ENCODE peak calls at places on chromosome 13, in ten cellular contexts. A is IMR-90, D is astrocyte, L is heart left ventricle, V is thoracic aorta, Q is heart right ventricle, P is AG04450, F is WERI-Rb-1, O is lung, E is fibroblast of pulmonary artery. B is an unnamed sample.
A peak's percentile ranks its signal among the peaks of the same experiment; 100 is the strongest.

GRCh38 chr13:34300559-34300958 is 482.6 kb downstream of the RFC3 start:
- DNase-seq in A (no peak), D (peak; percentile 41), L (no peak), V (no peak), Q (no peak), P (no peak), F (no peak), O (no peak), E (no peak), B (no peak)

GRCh38 chr13:83352391-83352790 is 529.9 kb downstream of the SLITRK1 start:
- DNase-seq in A (no peak), D (peak; percentile 2), L (no peak), V (no peak), Q (no peak), P (no peak), F (no peak), O (no peak), E (no peak), B (no peak)

GRCh38 chr13:48715977-48716376 is 62.2 kb downstream of the CYSLTR2 start:
- DNase-seq in A (no peak), D (no peak), L (no peak), V (no peak), Q (no peak), P (no peak), F (no peak), O (no peak), E (no peak), B (no peak)

GRCh38 chr13:107099661-107100060 is 531.7 kb upstream of the ARGLU1 start:
- DNase-seq in A (peak; percentile 93), D (peak; percentile 83), L (no peak), V (no peak), Q (no peak), P (peak; percentile 49), F (no peak), O (no peak), E (peak; percentile 6), B (no peak)

GRCh38 chr13:34035178-34035577 is 217.2 kb downstream of the RFC3 start:
- DNase-seq in A (no peak), D (no peak), L (no peak), V (no peak), Q (no peak), P (no peak), F (no peak), O (no peak), E (no peak), B (no peak)

GRCh38 chr13:42041017-42041683 is 7.3 kb upstream of the DGKH start:
- DNase-seq in A (peak; percentile 44), D (peak; percentile 48), L (peak; percentile 80), V (no peak), Q (peak; percentile 63), P (no peak), F (peak; percentile 17), O (peak; percentile 48), E (peak; percentile 56), B (no peak)

GRCh38 chr13:78228940-78229339 is 310.3 kb upstream of the EDNRB start:
- DNase-seq in A (no peak), D (peak; percentile 89), L (no peak), V (no peak), Q (no peak), P (no peak), F (no peak), O (no peak), E (peak; percentile 50), B (no peak)

GRCh38 chr13:78426183-78426582 is 177.2 kb downstream of the POU4F1 start:
- DNase-seq in A (no peak), D (no peak), L (no peak), V (no peak), Q (no peak), P (no peak), F (no peak), O (no peak), E (no peak), B (no peak)

GRCh38 chr13:29140277-29140676 is 320.1 kb downstream of the MTUS2 start:
- DNase-seq in A (no peak), D (no peak), L (no peak), V (peak; percentile 47), Q (no peak), P (no peak), F (no peak), O (no peak), E (peak; percentile 71), B (no peak)

GRCh38 chr13:33235564-33235963 is 50.0 kb downstream of the STARD13 start:
- DNase-seq in A (no peak), D (no peak), L (no peak), V (no peak), Q (no peak), P (no peak), F (no peak), O (no peak), E (no peak), B (no peak)

GRCh38 chr13:109974354-109974753 is 188.0 kb upstream of the IRS2 start:
- DNase-seq in A (peak; percentile 69), D (peak; percentile 18), L (no peak), V (no peak), Q (no peak), P (no peak), F (no peak), O (no peak), E (peak; percentile 28), B (no peak)

GRCh38 chr13:25295228-25295627 is 6.2 kb upstream of the NUP58 start:
- DNase-seq in A (peak; percentile 38), D (peak; percentile 25), L (no peak), V (no peak), Q (no peak), P (no peak), F (no peak), O (no peak), E (no peak), B (no peak)

GRCh38 chr13:106132216-106132615 is 403.2 kb downstream of the EFNB2 start:
- DNase-seq in A (no peak), D (peak; percentile 42), L (no peak), V (no peak), Q (no peak), P (no peak), F (no peak), O (no peak), E (no peak), B (no peak)

GRCh38 chr13:42110410-42111155 is 62.1 kb downstream of the DGKH start:
- DNase-seq in A (peak; percentile 82), D (peak; percentile 58), L (no peak), V (no peak), Q (no peak), P (peak; percentile 54), F (no peak), O (no peak), E (peak; percentile 92), B (peak; percentile 34)

GRCh38 chr13:30584332-30584731 is 33.4 kb upstream of the USPL1 start:
- DNase-seq in A (no peak), D (no peak), L (no peak), V (no peak), Q (no peak), P (no peak), F (no peak), O (no peak), E (no peak), B (no peak)

GRCh38 chr13:25085125-25085742 is 10.7 kb upstream of the PABPC3 start:
- DNase-seq in A (peak; percentile 26), D (peak; percentile 13), L (no peak), V (no peak), Q (no peak), P (no peak), F (peak; percentile 90), O (no peak), E (peak; percentile 49), B (peak; percentile 18)

GRCh38 chr13:54536112-54536511 is 1507.5 kb downstream of the OLFM4 start:
- DNase-seq in A (no peak), D (no peak), L (no peak), V (no peak), Q (no peak), P (no peak), F (no peak), O (no peak), E (no peak), B (peak; percentile 8)

GRCh38 chr13:23579886-23580706 is 9.9 kb downstream of the TNFRSF19 start:
- DNase-seq in A (peak; percentile 40), D (no peak), L (no peak), V (no peak), Q (no peak), P (no peak), F (no peak), O (no peak), E (no peak), B (no peak)

GRCh38 chr13:60134376-60134775 is 29.4 kb downstream of the DIAPH3 start:
- DNase-seq in A (no peak), D (no peak), L (no peak), V (no peak), Q (no peak), P (no peak), F (no peak), O (no peak), E (peak; percentile 37), B (no peak)
- TF ChIP-seq CTCF in A (peak; percentile 32), D (no peak), L (no peak), V (no peak), Q (no peak), P (peak; percentile 54), F (no peak), O (no peak), E (peak; percentile 36), B (peak; percentile 28)

GRCh38 chr13:27830010-27830409 is 37.7 kb downstream of the GSX1 start:
- DNase-seq in A (no peak), D (no peak), L (peak; percentile 80), V (peak; percentile 6), Q (peak; percentile 48), P (no peak), F (peak; percentile 68), O (peak; percentile 33), E (peak; percentile 30), B (no peak)
- H3K4me3 ChIP-seq in A (no peak overlapping the region), D (no peak overlapping the region), L (peak overlapping the region; percentile 34), V (peak overlapping the region; percentile 65), Q (peak overlapping the region; percentile 8), P (no peak overlapping the region), F (no peak overlapping the region), O (no peak overlapping the region), E (peak overlapping the region; percentile 28), B (no peak overlapping the region)

DNA sequence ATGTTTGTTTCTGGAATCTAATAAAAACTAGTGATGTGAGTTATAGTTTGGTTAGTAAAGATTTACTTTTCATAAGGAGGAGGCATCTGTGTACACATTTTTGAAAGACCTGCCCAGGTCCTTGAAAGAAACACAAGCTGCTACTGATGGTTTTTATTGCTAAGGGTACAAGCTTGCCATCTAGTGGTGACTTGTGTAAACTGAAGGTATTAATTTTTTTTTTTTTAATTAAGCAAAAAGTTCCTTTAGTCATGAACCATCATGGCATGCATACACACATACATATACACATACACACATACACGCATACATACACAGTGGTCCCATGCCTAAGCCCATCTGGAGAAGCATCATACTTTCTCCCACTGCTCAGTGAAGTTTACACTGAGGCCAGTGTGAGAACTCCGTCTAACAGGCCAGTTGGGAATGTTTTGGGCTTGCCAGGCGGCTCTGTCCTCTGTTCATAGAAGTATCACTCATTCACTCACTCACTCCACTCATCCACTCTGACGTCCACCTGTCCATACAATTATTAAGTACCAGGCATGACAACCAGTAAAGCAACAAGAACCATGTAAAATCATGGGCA is 312.5 kb downstream of the DCLK1 start:
- DNase-seq in A (peak; percentile 60), D (no peak), L (no peak), V (no peak), Q (no peak), P (no peak), F (no peak), O (no peak), E (peak; percentile 73), B (peak; percentile 10)
- TF ChIP-seq CTCF in A (peak; percentile 68), D (peak; percentile 58), L (peak; percentile 73), V (peak; percentile 71), Q (peak; percentile 62), P (peak; percentile 78), F (peak; percentile 39), O (no peak), E (peak; percentile 74), B (peak; percentile 66)

GRCh38 chr13:112692104-112692503 is 2.3 kb downstream of the ATP11A start:
- DNase-seq in A (no peak), D (no peak), L (no peak), V (no peak), Q (no peak), P (no peak), F (no peak), O (no peak), E (no peak), B (no peak)
- H3K4me3 ChIP-seq in A (no peak overlapping the region), D (no peak overlapping the region), L (peak overlapping the region; percentile 99), V (peak overlapping the region; percentile 95), Q (peak overlapping the region; percentile 95), P (peak overlapping the region; percentile 73), F (no peak overlapping the region), O (peak overlapping the region; percentile 32), E (no peak overlapping the region), B (no peak overlapping the region)